ENCODE peak calls at places on chromosome 20, in four cellular contexts. H, V, E and C are unnamed samples.

GRCh38 chr20:25399038-25399430 is 8.4 kb upstream of the ABHD12 start:
- DNase-seq in H (peak), E (peak), V (no peak), C (no peak)

GRCh38 chr20:59863058-59863457 is 70.4 kb downstream of the SYCP2 start:
- DNase-seq in H (no peak), V (no peak), E (no peak), C (no peak)

GRCh38 chr20:36538026-36538764 is 3.1 kb upstream of the MYL9 start:
- DNase-seq in H (no peak), E (no peak), V (no peak), C (no peak)

GRCh38 chr20:22453244-22454080 is 130.9 kb downstream of the FOXA2 start:
- DNase-seq in E (no peak), V (no peak), H (no peak), C (no peak)

GRCh38 chr20:37081717-37082289 is 14.0 kb downstream of the RBL1 start:
- DNase-seq in V (no peak), E (no peak), H (no peak), C (no peak)

GRCh38 chr20:37480915-37481314 is 40.1 kb upstream of the NNAT start:
- DNase-seq in H (no peak), V (no peak), E (no peak), C (no peak)

GRCh38 chr20:56631318-56631989 is 2.3 kb downstream of the TFAP2C start:
- DNase-seq in E (no peak), V (no peak), H (no peak), C (no peak)

GRCh38 chr20:47663354-47664067 is 121.8 kb downstream of the SULF2 start:
- DNase-seq in H (peak), V (peak), E (peak), C (peak)

GRCh38 chr20:10524643-10525042 is 89.5 kb downstream of the SLX4IP start:
- DNase-seq in V (no peak), E (no peak), H (no peak), C (no peak)

GRCh38 chr20:5863040-5863811 is 87.1 kb downstream of the TRMT6 start:
- DNase-seq in V (peak), H (no peak), E (no peak), C (no peak)

GRCh38 chr20:11906626-11907480 is 10.8 kb upstream of the BTBD3 start:
- DNase-seq in H (no peak), E (no peak), V (no peak), C (no peak)

GRCh38 chr20:47493954-47494293 is 7.8 kb upstream of the NCOA3 start:
- DNase-seq in H (no peak), V (no peak), E (peak), C (no peak)

GRCh38 chr20:4076033-4076432 is 60.7 kb upstream of the RNF24 start:
- DNase-seq in E (no peak), H (no peak), V (no peak), C (no peak)

GRCh38 chr20:3686867-3687321 is 5.1 kb upstream of the ADAM33 start:
- DNase-seq in V (no peak), H (no peak), E (peak), C (no peak)

GRCh38 chr20:64053841-64054661 is 4.6 kb upstream of the SOX18 start:
- DNase-seq in V (peak), H (no peak), E (no peak), C (no peak)

GRCh38 chr20:59431014-59431413 is 130.6 kb downstream of the EDN3 start:
- DNase-seq in E (no peak), V (no peak), H (no peak), C (no peak)

GRCh38 chr20:10077081-10077471 is 42.3 kb downstream of the ANKEF1 start:
- DNase-seq in E (no peak), V (no peak), H (no peak), C (no peak)

GRCh38 chr20:57986776-57987175 is 241.7 kb downstream of the ANKRD60 start:
- DNase-seq in H (no peak), E (no peak), V (no peak), C (no peak)

GRCh38 chr20:19993937-19994667 is 23.1 kb upstream of the NAA20 start:
- DNase-seq in E (no peak), H (no peak), V (no peak), C (no peak)

GRCh38 chr20:21191839-21192238 is 66.0 kb downstream of the KIZ start:
- DNase-seq in E (no peak), H (no peak), V (no peak), C (no peak)

GRCh38 chr20:43911066-43911465 is 3.6 kb upstream of the TOX2 start:
- DNase-seq in V (no peak), E (no peak), H (no peak), C (no peak)

GRCh38 chr20:43909720-43910119 is 4.9 kb upstream of the TOX2 start:
- DNase-seq in V (no peak), H (no peak), E (no peak), C (no peak)

GRCh38 chr20:43913291-43914025 is 1.2 kb upstream of the TOX2 start:
- DNase-seq in H (no peak), E (no peak), V (no peak), C (no peak)

GRCh38 chr20:43909211-43909610 is 5.4 kb upstream of the TOX2 start:
- DNase-seq in H (no peak), E (no peak), V (no peak), C (no peak)

DNA sequence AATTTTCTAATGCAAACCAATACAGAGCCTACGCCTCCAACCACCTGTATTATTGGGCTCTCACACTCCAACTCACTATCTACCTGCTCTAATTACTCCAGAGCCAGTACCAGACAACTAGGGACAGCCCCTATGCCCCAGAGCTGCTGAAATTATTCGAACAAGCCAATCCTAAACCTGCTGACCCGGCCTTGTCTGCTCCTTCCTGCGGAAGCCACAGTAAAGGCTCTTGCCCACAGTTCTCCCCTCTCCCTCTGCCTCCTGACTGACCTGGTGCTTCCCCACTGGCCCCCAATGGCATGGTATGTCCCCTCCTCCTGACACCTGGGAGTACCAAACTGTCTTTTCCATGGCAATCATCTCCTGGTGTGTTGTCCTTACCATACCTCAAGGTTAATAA is 4.1 kb upstream of the TOX2 start:
- DNase-seq in E (no peak), H (no peak), V (no peak), C (no peak)
- TF ChIP-seq POLR2AphosphoS5 in E (no peak), H (no peak), V (no peak), C (no peak)

DNA sequence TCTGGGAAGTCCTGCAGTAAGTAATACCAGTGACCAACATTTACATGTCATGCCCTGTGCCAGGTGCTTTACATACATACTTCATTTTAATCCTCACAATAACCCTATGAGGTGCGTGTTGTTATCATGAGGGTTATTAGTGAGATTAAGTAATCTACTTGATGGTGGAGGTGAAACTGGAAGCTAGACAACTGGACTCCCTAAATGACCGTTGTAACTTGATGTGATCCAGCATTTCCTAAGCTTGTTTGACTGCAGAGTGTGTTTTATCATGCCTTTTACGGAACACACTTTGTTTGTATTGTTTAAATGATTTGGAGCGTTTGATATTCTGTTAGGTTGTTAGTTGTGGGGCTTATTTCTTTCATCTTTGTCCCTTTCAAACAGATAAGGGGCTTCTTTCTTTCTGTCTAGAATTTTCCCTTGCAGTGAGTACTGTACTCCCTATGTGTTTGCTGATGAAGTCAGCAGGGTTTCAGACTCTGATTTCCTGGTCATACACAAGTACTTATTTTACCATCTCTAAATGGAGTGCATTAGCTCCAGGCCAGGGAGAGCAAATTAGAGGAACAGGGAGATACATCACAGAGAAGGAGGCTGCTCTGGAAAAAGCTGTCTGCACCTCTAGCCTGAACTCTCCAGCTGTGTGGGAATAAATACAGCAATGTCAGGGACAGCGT is 29.8 kb downstream of the CHMP4B start:
- DNase-seq in V (no peak), E (no peak), H (no peak), C (no peak)
- TF ChIP-seq POLR2AphosphoS5 in V (no peak), E (no peak), H (no peak), C (no peak)

DNA sequence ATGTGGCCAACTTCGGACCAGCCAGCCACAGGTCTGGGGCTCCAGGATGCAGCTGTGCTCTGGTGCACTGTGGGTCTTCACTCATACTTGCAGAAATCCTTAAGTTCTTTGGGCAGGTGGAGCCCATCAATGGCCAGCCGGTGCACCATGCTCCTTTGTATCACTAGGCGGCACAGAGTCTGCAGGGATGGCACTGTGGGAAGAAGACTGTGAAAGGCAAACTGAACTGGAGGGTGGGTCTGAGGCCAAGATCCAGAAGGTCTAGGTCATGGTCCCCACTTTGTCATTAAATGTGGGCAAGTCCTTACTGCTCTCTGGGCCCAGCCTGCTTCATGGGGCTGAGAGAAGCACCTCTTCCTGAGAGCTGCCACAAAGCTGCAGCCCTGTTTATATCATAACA is 1.3 kb upstream of the SPATA25 start:
- DNase-seq in E (no peak), V (no peak), H (no peak), C (no peak)
- TF ChIP-seq POLR2AphosphoS5 in E (no peak), V (no peak), H (no peak), C (no peak)

GRCh38 chr20:62363920-62364851 is 2.9 kb downstream of the LAMA5 start:
- DNase-seq in E (peak), H (no peak), V (no peak), C (no peak)

GRCh38 chr20:62366370-62367135 is 559 bp downstream of the LAMA5 start:
- DNase-seq in E (peak), V (no peak), H (no peak), C (no peak)

GRCh38 chr20:62364911-62365736 is 2.0 kb downstream of the LAMA5 start:
- DNase-seq in V (no peak), H (no peak), E (no peak), C (no peak)

GRCh38 chr20:62367136-62367482 is at the start of gene LAMA5:
- DNase-seq in V (no peak), E (no peak), H (no peak), C (peak)

GRCh38 chr20:62365814-62366369 is 1.2 kb downstream of the LAMA5 start:
- DNase-seq in E (peak), V (no peak), H (no peak), C (no peak)
- TF ChIP-seq POLR2AphosphoS5 in E (peak), V (no peak), H (no peak), C (no peak)

GRCh38 chr20:17941087-17941825 is 27.3 kb downstream of the SNX5 start:
- DNase-seq in H (no peak), V (no peak), E (no peak), C (no peak)
- TF ChIP-seq POLR2AphosphoS5 in H (peak), V (no peak), E (no peak), C (peak)

GRCh38 chr20:49248879-49249665 is 28.8 kb downstream of the ZNFX1 start:
- DNase-seq in H (no peak), E (no peak), V (no peak), C (no peak)
- TF ChIP-seq POLR2AphosphoS5 in H (no peak), E (no peak), V (no peak), C (no peak)